ENCODE peak calls at places on chromosome 13, in seven cellular contexts. One of them, this sample, is unnamed.
A peak's percentile ranks its signal among the peaks of the same experiment; 100 is the strongest.

GRCh38 chr13:87887459-87888123 is 216.4 kb downstream of the SLITRK5 start:
- DNase-seq in activated T-helper 2 cell treated with anti-CD3 and anti-CD28 coated beads, Interferon-gamma antibody, Interleukin-2, Interleukin-4, amounts not matched to agents 10 μg/mL and 5 μg/mL and 100 μg/mL, durations not matched to agents 14 hours and 24 hours and 36 hours: no peak
- DNase-seq in HS-5: no peak
- DNase-seq in HFFc6: no peak
- DNase-seq in iris pigment epithelial cell: no peak
- DNase-seq in cardiac septum: no peak
- DNase-seq in activated T-cell treated with anti-CD3 and anti-CD28 coated beads, Interleukin-2, amount 50 U/mL, for 72 hours: no peak
- DNase-seq in this sample: no peak

GRCh38 chr13:73662833-73663232 is 471.4 kb downstream of the KLF12 start:
- DNase-seq in iris pigment epithelial cell: no peak
- DNase-seq in activated T-cell treated with anti-CD3 and anti-CD28 coated beads, Interleukin-2, amount 50 U/mL, for 72 hours: no peak
- DNase-seq in cardiac septum: no peak
- DNase-seq in HS-5: no peak
- DNase-seq in activated T-helper 2 cell treated with anti-CD3 and anti-CD28 coated beads, Interferon-gamma antibody, Interleukin-2, Interleukin-4, amounts not matched to agents 10 μg/mL and 5 μg/mL and 100 μg/mL, durations not matched to agents 14 hours and 24 hours and 36 hours: no peak
- DNase-seq in HFFc6: no peak
- DNase-seq in this sample: no peak

GRCh38 chr13:50189450-50189849 is 174.2 kb downstream of the KCNRG start:
- DNase-seq in HFFc6: no peak
- DNase-seq in activated T-cell treated with anti-CD3 and anti-CD28 coated beads, Interleukin-2, amount 50 U/mL, for 72 hours: no peak
- DNase-seq in activated T-helper 2 cell treated with anti-CD3 and anti-CD28 coated beads, Interferon-gamma antibody, Interleukin-2, Interleukin-4, amounts not matched to agents 10 μg/mL and 5 μg/mL and 100 μg/mL, durations not matched to agents 14 hours and 24 hours and 36 hours: no peak
- DNase-seq in HS-5: no peak
- DNase-seq in cardiac septum: no peak
- DNase-seq in iris pigment epithelial cell: no peak
- DNase-seq in this sample: no peak

GRCh38 chr13:23898101-23898500 is 799 bp upstream of the C1QTNF9B start:
- DNase-seq in HS-5: no peak
- DNase-seq in iris pigment epithelial cell: peak; percentile 80
- DNase-seq in cardiac septum: no peak
- DNase-seq in activated T-helper 2 cell treated with anti-CD3 and anti-CD28 coated beads, Interferon-gamma antibody, Interleukin-2, Interleukin-4, amounts not matched to agents 10 μg/mL and 5 μg/mL and 100 μg/mL, durations not matched to agents 14 hours and 24 hours and 36 hours: no peak
- DNase-seq in HFFc6: no peak
- DNase-seq in activated T-cell treated with anti-CD3 and anti-CD28 coated beads, Interleukin-2, amount 50 U/mL, for 72 hours: no peak
- DNase-seq in this sample: no peak

GRCh38 chr13:32823597-32823996 is 192.6 kb upstream of the KL start:
- DNase-seq in iris pigment epithelial cell: no peak
- DNase-seq in activated T-helper 2 cell treated with anti-CD3 and anti-CD28 coated beads, Interferon-gamma antibody, Interleukin-2, Interleukin-4, amounts not matched to agents 10 μg/mL and 5 μg/mL and 100 μg/mL, durations not matched to agents 14 hours and 24 hours and 36 hours: no peak
- DNase-seq in HS-5: no peak
- DNase-seq in cardiac septum: no peak
- DNase-seq in HFFc6: no peak
- DNase-seq in activated T-cell treated with anti-CD3 and anti-CD28 coated beads, Interleukin-2, amount 50 U/mL, for 72 hours: no peak
- DNase-seq in this sample: no peak

GRCh38 chr13:35940734-35941133 is 190.4 kb downstream of the DCLK1 start:
- DNase-seq in HS-5: no peak
- DNase-seq in cardiac septum: no peak
- DNase-seq in activated T-cell treated with anti-CD3 and anti-CD28 coated beads, Interleukin-2, amount 50 U/mL, for 72 hours: no peak
- DNase-seq in HFFc6: no peak
- DNase-seq in activated T-helper 2 cell treated with anti-CD3 and anti-CD28 coated beads, Interferon-gamma antibody, Interleukin-2, Interleukin-4, amounts not matched to agents 10 μg/mL and 5 μg/mL and 100 μg/mL, durations not matched to agents 14 hours and 24 hours and 36 hours: no peak
- DNase-seq in iris pigment epithelial cell: no peak
- DNase-seq in this sample: no peak

GRCh38 chr13:60572003-60572792 is 175.2 kb downstream of the TDRD3 start:
- DNase-seq in HFFc6: peak; percentile 37
- DNase-seq in iris pigment epithelial cell: peak; percentile 67
- DNase-seq in cardiac septum: no peak
- DNase-seq in activated T-cell treated with anti-CD3 and anti-CD28 coated beads, Interleukin-2, amount 50 U/mL, for 72 hours: no peak
- DNase-seq in HS-5: peak; percentile 33
- DNase-seq in activated T-helper 2 cell treated with anti-CD3 and anti-CD28 coated beads, Interferon-gamma antibody, Interleukin-2, Interleukin-4, amounts not matched to agents 10 μg/mL and 5 μg/mL and 100 μg/mL, durations not matched to agents 14 hours and 24 hours and 36 hours: no peak
- DNase-seq in this sample: no peak

GRCh38 chr13:39577833-39578232 is 25.2 kb downstream of the LHFPL6 start:
- DNase-seq in cardiac septum: no peak
- DNase-seq in activated T-helper 2 cell treated with anti-CD3 and anti-CD28 coated beads, Interferon-gamma antibody, Interleukin-2, Interleukin-4, amounts not matched to agents 10 μg/mL and 5 μg/mL and 100 μg/mL, durations not matched to agents 14 hours and 24 hours and 36 hours: no peak
- DNase-seq in iris pigment epithelial cell: no peak
- DNase-seq in activated T-cell treated with anti-CD3 and anti-CD28 coated beads, Interleukin-2, amount 50 U/mL, for 72 hours: no peak
- DNase-seq in HS-5: no peak
- DNase-seq in HFFc6: no peak
- DNase-seq in this sample: no peak

GRCh38 chr13:103525530-103525929 is 459.3 kb upstream of the SLC10A2 start:
- DNase-seq in iris pigment epithelial cell: no peak
- DNase-seq in HFFc6: no peak
- DNase-seq in activated T-cell treated with anti-CD3 and anti-CD28 coated beads, Interleukin-2, amount 50 U/mL, for 72 hours: no peak
- DNase-seq in HS-5: no peak
- DNase-seq in activated T-helper 2 cell treated with anti-CD3 and anti-CD28 coated beads, Interferon-gamma antibody, Interleukin-2, Interleukin-4, amounts not matched to agents 10 μg/mL and 5 μg/mL and 100 μg/mL, durations not matched to agents 14 hours and 24 hours and 36 hours: no peak
- DNase-seq in cardiac septum: no peak
- DNase-seq in this sample: no peak

GRCh38 chr13:94009696-94010095 is 469.8 kb downstream of the DCT start:
- DNase-seq in cardiac septum: no peak
- DNase-seq in HFFc6: peak; percentile 10
- DNase-seq in activated T-cell treated with anti-CD3 and anti-CD28 coated beads, Interleukin-2, amount 50 U/mL, for 72 hours: no peak
- DNase-seq in iris pigment epithelial cell: peak; percentile 72
- DNase-seq in HS-5: peak; percentile 14
- DNase-seq in activated T-helper 2 cell treated with anti-CD3 and anti-CD28 coated beads, Interferon-gamma antibody, Interleukin-2, Interleukin-4, amounts not matched to agents 10 μg/mL and 5 μg/mL and 100 μg/mL, durations not matched to agents 14 hours and 24 hours and 36 hours: no peak
- DNase-seq in this sample: no peak

GRCh38 chr13:109779074-109779473 is 7.3 kb downstream of the IRS2 start:
- DNase-seq in cardiac septum: no peak
- DNase-seq in HS-5: no peak
- DNase-seq in iris pigment epithelial cell: no peak
- DNase-seq in HFFc6: no peak
- DNase-seq in activated T-cell treated with anti-CD3 and anti-CD28 coated beads, Interleukin-2, amount 50 U/mL, for 72 hours: peak; percentile 45
- DNase-seq in activated T-helper 2 cell treated with anti-CD3 and anti-CD28 coated beads, Interferon-gamma antibody, Interleukin-2, Interleukin-4, amounts not matched to agents 10 μg/mL and 5 μg/mL and 100 μg/mL, durations not matched to agents 14 hours and 24 hours and 36 hours: no peak
- DNase-seq in this sample: no peak

GRCh38 chr13:33194820-33195692 is 90.5 kb downstream of the STARD13 start:
- DNase-seq in cardiac septum: no peak
- DNase-seq in HS-5: no peak
- DNase-seq in iris pigment epithelial cell: peak; percentile 98
- DNase-seq in activated T-helper 2 cell treated with anti-CD3 and anti-CD28 coated beads, Interferon-gamma antibody, Interleukin-2, Interleukin-4, amounts not matched to agents 10 μg/mL and 5 μg/mL and 100 μg/mL, durations not matched to agents 14 hours and 24 hours and 36 hours: no peak
- DNase-seq in activated T-cell treated with anti-CD3 and anti-CD28 coated beads, Interleukin-2, amount 50 U/mL, for 72 hours: no peak
- DNase-seq in HFFc6: peak; percentile 92
- DNase-seq in this sample: no peak

GRCh38 chr13:99371956-99372355 is 64.8 kb upstream of the GPR183 start:
- DNase-seq in activated T-helper 2 cell treated with anti-CD3 and anti-CD28 coated beads, Interferon-gamma antibody, Interleukin-2, Interleukin-4, amounts not matched to agents 10 μg/mL and 5 μg/mL and 100 μg/mL, durations not matched to agents 14 hours and 24 hours and 36 hours: no peak
- DNase-seq in cardiac septum: peak; percentile 58
- DNase-seq in activated T-cell treated with anti-CD3 and anti-CD28 coated beads, Interleukin-2, amount 50 U/mL, for 72 hours: peak; percentile 61
- DNase-seq in HS-5: no peak
- DNase-seq in iris pigment epithelial cell: no peak
- DNase-seq in HFFc6: no peak
- DNase-seq in this sample: peak; percentile 64

This sample was measured in posterior vena cava.